ENCODE peak calls at places on chromosomes 12 and 14, in seven cellular contexts. I, X, L, O, K, B and F are unnamed samples.

GRCh38 chr12:47111854-47112253 is 32.1 kb upstream of the AMIGO2 start:
- DNase-seq in O (no peak), B (no peak), K (no peak), X (no peak), I (no peak), L (no peak), F (no peak)

GRCh38 chr12:4143909-4144308 is 129.7 kb upstream of the CCND2 start:
- DNase-seq in I (no peak), L (no peak), O (no peak), B (peak), X (no peak), K (no peak), F (no peak)

GRCh38 chr12:63894132-63894531 is 49.6 kb downstream of the SRGAP1 start:
- DNase-seq in O (no peak), K (no peak), X (no peak), I (no peak), B (no peak), L (no peak), F (no peak)

GRCh38 chr14:103227076-103227475 is 103.8 kb downstream of the TNFAIP2 start:
- DNase-seq in B (no peak), K (no peak), I (no peak), L (no peak), X (no peak), O (no peak), F (no peak)

GRCh38 chr14:97446087-97446486 is 648.9 kb downstream of the VRK1 start:
- DNase-seq in B (no peak), I (no peak), K (no peak), O (no peak), X (no peak), L (no peak), F (no peak)

GRCh38 chr12:15244341-15244740 is 23.1 kb upstream of the RERG start:
- DNase-seq in O (no peak), I (no peak), K (no peak), L (no peak), B (no peak), X (no peak), F (no peak)

GRCh38 chr12:92571169-92571568 is 131.6 kb upstream of the PLEKHG7 start:
- DNase-seq in B (no peak), I (no peak), L (no peak), K (no peak), O (no peak), X (no peak), F (no peak)

GRCh38 chr14:35875296-35875695 is 49.2 kb downstream of the BRMS1L start:
- DNase-seq in K (no peak), B (no peak), O (no peak), X (peak), I (no peak), L (no peak), F (peak)

GRCh38 chr12:3075315-3075714 is 1.9 kb upstream of the TSPAN9 start:
- DNase-seq in I (no peak), B (no peak), K (no peak), L (no peak), O (no peak), X (no peak), F (no peak)

GRCh38 chr12:49342914-49343731 is 3.6 kb upstream of the DNAJC22 start:
- DNase-seq in X (no peak), I (no peak), B (no peak), O (no peak), L (no peak), K (no peak), F (no peak)

GRCh38 chr14:39956372-39956771 is 524.1 kb upstream of the FBXO33 start:
- DNase-seq in O (no peak), B (peak), L (no peak), K (no peak), X (no peak), I (no peak), F (no peak)

GRCh38 chr14:74695406-74695805 is 17.5 kb downstream of the AREL1 start:
- DNase-seq in I (no peak), K (no peak), B (no peak), O (no peak), L (no peak), X (no peak), F (no peak)

GRCh38 chr12:19048943-19049342 is 80.6 kb upstream of the PLEKHA5 start:
- DNase-seq in K (no peak), L (no peak), X (no peak), O (no peak), B (no peak), I (no peak), F (peak)

DNA sequence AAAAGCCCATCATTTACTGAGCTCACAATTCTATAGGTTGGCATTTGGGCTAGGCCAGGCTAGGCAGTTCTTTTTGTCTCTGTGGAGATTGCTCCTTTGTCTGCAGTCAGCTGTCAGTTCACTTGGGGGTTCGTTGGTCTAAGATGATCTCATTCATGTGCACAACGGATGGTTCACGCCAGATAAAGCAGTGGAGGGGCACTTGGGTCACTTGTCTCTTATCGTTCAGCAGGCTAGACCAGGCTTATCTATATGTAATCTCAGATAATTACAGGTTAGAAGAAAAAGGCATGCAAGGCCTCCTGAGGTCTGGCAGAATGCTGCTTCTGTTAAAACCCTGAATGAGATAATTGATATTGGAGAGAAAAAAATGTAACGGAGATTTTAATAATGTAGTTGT is 119.0 kb upstream of the ATP2B1 start:
- DNase-seq in I (no peak), K (no peak), B (no peak), O (no peak), L (no peak), X (no peak), F (no peak)
- TF ChIP-seq POLR2A in I (no peak), K (no peak), B (no peak), O (no peak), L (no peak), X (no peak), F (no peak)

GRCh38 chr12:120711411-120711810 is 1.2 kb downstream of the UNC119B start:
- DNase-seq in I (no peak), B (no peak), L (no peak), X (no peak), K (no peak), O (no peak), F (no peak)

GRCh38 chr12:120710805-120711296 is 593 bp downstream of the UNC119B start:
- DNase-seq in I (peak), K (peak), B (no peak), O (no peak), L (no peak), X (no peak), F (no peak)

GRCh38 chr12:120708646-120709045 is 1.6 kb upstream of the UNC119B start:
- DNase-seq in X (no peak), I (no peak), K (no peak), O (no peak), B (no peak), L (no peak), F (no peak)

GRCh38 chr12:120712654-120713053 is 2.4 kb downstream of the UNC119B start:
- DNase-seq in K (no peak), L (no peak), O (no peak), X (no peak), B (no peak), I (no peak), F (no peak)

GRCh38 chr12:120709976-120710804 is at the start of gene UNC119B:
- DNase-seq in K (peak), L (peak), I (peak), O (peak), B (no peak), X (peak), F (peak)
- TF ChIP-seq POLR2A in K (peak), L (no peak), I (peak), O (no peak), B (no peak), X (peak), F (peak)

DNA sequence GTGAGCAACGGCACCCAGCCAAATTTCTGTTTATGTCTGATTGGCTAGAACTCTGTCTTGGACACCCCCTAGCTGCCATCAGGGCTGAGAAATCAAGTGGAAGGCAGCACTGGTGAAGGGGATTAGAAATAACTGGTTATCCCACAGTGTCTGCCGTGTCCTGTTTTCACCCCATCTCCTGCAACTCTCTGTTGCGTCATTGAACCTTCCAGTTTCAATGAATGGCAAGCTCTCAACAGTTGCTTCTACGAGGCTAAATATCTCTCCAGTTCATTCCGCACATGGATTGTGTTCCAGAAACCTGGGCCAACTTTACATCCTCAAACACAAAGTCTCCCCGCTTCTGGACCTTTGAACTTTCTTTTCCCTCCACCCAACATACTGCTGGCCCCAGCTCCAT is 173.7 kb downstream of the RBM19 start:
- DNase-seq in B (no peak), I (no peak), X (no peak), L (no peak), O (no peak), K (no peak), F (no peak)
- TF ChIP-seq POLR2A in B (no peak), I (no peak), X (no peak), L (no peak), O (no peak), K (no peak), F (no peak)

GRCh38 chr14:24314377-24315193 is 3.3 kb downstream of the LTB4R start:
- DNase-seq in L (no peak), K (no peak), B (no peak), I (no peak), O (no peak), X (no peak), F (no peak)

GRCh38 chr14:24316597-24316950 is 5.3 kb downstream of the LTB4R start:
- DNase-seq in X (no peak), B (no peak), I (no peak), O (no peak), K (no peak), L (no peak), F (no peak)

GRCh38 chr14:24315243-24315806 is 4.0 kb downstream of the LTB4R start:
- DNase-seq in X (no peak), I (no peak), K (no peak), L (no peak), O (no peak), B (no peak), F (no peak)

GRCh38 chr14:24317141-24317927 is 6.0 kb downstream of the LTB4R start:
- DNase-seq in K (no peak), L (no peak), X (no peak), O (no peak), B (no peak), I (no peak), F (no peak)

DNA sequence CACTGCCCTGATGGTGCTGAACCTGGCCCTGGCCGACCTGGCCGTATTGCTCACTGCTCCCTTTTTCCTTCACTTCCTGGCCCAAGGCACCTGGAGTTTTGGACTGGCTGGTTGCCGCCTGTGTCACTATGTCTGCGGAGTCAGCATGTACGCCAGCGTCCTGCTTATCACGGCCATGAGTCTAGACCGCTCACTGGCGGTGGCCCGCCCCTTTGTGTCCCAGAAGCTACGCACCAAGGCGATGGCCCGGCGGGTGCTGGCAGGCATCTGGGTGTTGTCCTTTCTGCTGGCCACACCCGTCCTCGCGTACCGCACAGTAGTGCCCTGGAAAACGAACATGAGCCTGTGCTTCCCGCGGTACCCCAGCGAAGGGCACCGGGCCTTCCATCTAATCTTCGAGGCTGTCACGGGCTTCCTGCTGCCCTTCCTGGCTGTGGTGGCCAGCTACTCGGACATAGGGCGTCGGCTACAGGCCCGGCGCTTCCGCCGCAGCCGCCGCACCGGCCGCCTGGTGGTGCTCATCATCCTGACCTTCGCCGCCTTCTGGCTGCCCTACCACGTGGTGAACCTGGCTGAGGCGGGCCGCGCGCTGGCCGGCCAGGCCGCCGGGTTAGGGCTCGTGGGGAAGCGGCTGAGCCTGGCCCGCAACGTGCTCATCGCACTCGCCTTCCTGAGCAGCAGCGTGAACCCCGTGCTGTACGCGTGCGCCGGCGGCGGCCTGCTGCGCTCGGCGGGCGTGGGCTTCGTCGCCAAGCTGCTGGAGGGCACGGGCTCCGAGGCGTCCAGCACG is 4.7 kb downstream of the LTB4R start:
- DNase-seq in K (peak), L (peak), I (no peak), B (no peak), O (no peak), X (no peak), F (no peak)
- TF ChIP-seq POLR2A in K (no peak), L (no peak), I (no peak), B (no peak), O (no peak), X (no peak), F (no peak)

GRCh38 chr12:32390572-32391219 is 8.7 kb upstream of the FGD4 start:
- DNase-seq in I (no peak), K (peak), X (no peak), L (peak), B (no peak), O (no peak), F (no peak)
- TF ChIP-seq POLR2A in I (no peak), K (no peak), X (no peak), L (no peak), B (no peak), O (no peak), F (no peak)

DNA sequence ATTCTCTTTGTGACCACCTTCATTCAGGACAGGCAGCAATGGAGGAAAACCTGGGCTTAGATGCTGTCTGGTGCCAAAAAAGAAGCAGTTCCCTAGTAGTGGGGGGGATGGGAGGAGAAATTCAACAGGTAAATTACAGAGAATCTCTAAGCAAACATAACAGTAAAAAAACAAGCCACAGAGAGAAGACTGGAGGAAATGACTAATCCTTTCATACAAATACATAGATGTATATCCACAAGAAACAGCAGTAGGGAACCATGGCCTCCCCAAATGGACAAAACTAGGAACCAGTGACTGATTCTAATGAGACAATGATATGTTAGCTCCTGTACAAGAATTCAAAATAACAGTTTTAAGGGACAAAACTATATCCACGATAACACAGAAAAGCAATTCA is 513.0 kb downstream of the NAV3 start:
- DNase-seq in X (no peak), B (no peak), L (no peak), K (no peak), I (no peak), O (no peak), F (no peak)
- TF ChIP-seq POLR2A in X (no peak), B (no peak), L (no peak), K (no peak), I (no peak), O (no peak), F (no peak)

DNA sequence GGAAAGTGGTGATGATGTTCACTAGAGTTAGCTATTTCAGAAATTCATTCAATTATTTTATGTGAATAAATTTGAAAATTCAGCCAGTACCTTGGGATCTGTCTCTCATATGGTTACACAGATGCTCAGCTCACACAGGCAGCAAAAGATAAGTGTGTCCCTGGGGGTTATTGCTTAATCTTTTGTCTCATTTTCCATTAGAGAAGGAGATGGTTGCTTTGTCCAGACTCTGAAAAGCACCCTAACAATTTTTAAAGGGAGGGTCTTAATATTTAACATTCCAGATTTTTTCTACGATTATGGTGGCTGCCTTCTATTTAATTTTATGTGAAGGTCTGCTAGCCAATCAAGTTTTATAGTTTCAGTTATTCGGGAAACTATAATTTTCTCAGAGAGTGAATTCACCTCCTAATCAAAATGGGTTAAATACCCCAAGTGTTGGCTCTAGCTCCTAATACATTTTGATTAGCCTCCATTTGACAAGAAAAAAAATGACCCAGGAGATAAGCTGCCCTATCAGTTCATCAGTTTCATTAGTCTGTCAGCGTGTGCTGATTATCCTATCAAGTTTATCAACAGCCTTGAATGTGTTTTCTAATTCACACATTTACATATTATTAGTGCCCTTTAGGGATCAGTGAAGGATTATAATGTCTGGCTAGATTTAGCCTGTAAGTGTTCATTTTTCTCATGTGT is 282.1 kb downstream of the TMTC2 start:
- DNase-seq in O (no peak), K (no peak), L (no peak), I (no peak), B (no peak), X (no peak), F (no peak)
- TF ChIP-seq POLR2A in O (no peak), K (no peak), L (no peak), I (no peak), B (no peak), X (no peak), F (no peak)

DNA sequence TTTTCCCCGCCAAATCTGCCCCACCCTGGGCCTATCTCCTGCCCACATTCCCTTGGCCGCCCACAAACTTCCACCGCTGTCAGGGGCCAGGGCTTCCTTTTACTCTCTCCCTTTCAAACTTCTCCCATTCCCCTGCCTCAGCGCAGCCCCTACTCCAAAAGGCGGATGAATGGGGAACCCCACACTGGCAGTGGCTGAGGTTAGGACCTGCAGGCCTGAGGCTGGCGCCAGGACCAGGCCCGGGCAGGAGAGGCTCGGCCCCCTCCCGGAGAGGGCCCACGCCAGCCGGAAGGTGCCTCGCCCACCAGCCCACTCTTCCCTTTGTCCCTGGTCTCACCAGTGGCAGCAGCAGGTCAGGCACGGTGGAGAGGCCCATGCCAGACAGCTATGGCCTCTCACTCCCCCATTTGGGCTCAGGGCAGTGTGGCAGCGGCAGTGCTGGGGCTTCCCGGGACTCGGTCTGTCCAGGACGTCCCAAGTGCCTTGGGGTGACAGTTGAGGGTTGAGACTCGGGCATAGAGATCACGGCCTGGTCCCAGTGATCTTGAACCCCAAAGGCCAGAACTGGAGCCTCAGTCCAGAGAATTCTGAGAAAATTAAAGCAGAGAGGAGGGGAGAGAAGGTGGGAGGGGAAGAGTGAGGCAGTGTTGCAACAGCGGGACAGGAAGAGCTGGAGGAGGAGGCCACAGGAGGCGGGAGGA is at the start of gene TNFRSF1A:
- DNase-seq in X (peak), K (peak), O (peak), B (no peak), L (peak), I (peak), F (peak)
- TF ChIP-seq POLR2A in X (no peak), K (peak), O (no peak), B (no peak), L (no peak), I (peak), F (peak)

GRCh38 chr14:71319646-71320045 is 412.4 kb downstream of the PCNX1 start:
- DNase-seq in L (peak), I (peak), O (peak), B (no peak), X (peak), K (no peak), F (peak)

GRCh38 chr14:71320107-71320733 is 413.0 kb downstream of the PCNX1 start:
- DNase-seq in X (peak), B (peak), L (peak), O (peak), I (peak), K (peak), F (peak)

GRCh38 chr14:71322660-71323250 is 415.5 kb downstream of the PCNX1 start:
- DNase-seq in B (no peak), I (no peak), O (no peak), L (peak), K (no peak), X (peak), F (no peak)

GRCh38 chr14:71320734-71321555 is 413.7 kb downstream of the PCNX1 start:
- DNase-seq in I (peak), K (peak), X (peak), B (no peak), O (peak), L (peak), F (peak)

DNA sequence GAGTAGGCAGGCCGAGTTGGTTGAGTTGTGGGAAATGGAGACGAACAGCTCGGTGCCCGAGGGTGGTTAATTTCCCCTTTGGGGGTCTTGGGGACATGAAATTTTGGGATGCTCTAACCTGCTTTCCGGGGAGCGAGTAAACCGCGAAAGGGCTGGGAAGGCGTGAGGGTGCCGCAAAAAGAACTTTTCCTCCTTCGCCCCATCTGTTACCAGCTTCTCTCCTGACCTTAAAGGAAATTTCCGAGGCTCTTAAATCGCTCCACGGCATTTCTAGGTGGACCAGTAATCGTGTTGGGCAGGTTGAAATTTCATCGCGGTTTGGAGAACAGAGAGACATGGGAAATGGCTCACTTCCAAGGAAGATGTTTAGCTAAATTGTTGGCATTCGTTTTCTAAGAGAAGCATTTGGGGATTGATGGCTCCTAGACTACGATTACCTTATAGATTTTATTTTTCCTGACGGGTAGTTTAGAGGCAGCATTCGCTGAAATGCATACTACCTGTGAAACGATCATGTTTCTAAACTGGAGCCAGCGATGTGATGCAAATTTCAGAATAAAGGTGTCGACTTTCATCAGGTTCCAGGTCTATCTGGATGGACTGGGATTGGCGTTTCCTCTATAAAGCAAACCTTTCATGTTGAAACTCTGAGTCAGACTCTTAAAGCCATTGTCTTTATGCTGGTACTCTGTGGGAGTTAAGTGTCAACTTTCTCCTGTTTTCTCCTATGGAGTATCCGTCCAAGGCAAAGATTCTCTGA is 414.5 kb downstream of the PCNX1 start:
- DNase-seq in K (no peak), B (peak), I (peak), L (peak), O (peak), X (peak), F (peak)
- TF ChIP-seq POLR2A in K (no peak), B (no peak), I (no peak), L (no peak), O (no peak), X (no peak), F (no peak)